ENCODE peak calls at places on chromosomes 6 and 20, in four cellular contexts. One of them, this sample, is unnamed.

GRCh38 chr20:63748356-63749270 is 9.0 kb downstream of the SLC2A4RG start:
- DNase-seq in K562: no peak
- DNase-seq in GM12878: no peak
- DNase-seq in HepG2: no peak
- DNase-seq in this sample: no peak

GRCh38 chr6:131063764-131064272 is 773 bp upstream of the EPB41L2 start:
- DNase-seq in GM12878: no peak
- DNase-seq in K562: no peak
- DNase-seq in HepG2: no peak
- DNase-seq in this sample: no peak

GRCh38 chr6:40419377-40419776 is 167.8 kb downstream of the LRFN2 start:
- DNase-seq in K562: no peak
- DNase-seq in HepG2: no peak
- DNase-seq in GM12878: no peak
- DNase-seq in this sample: no peak

GRCh38 chr6:79864001-79864400 is 83.4 kb downstream of the ELOVL4 start:
- DNase-seq in HepG2: no peak
- DNase-seq in GM12878: no peak
- DNase-seq in K562: no peak
- DNase-seq in this sample: no peak

GRCh38 chr20:43837856-43838702 is 76.6 kb upstream of the TOX2 start:
- DNase-seq in HepG2: no peak
- DNase-seq in K562: no peak
- DNase-seq in GM12878: no peak
- DNase-seq in this sample: no peak

GRCh38 chr20:33773412-33774089 is 37.6 kb upstream of the CHMP4B start:
- DNase-seq in K562: no peak
- DNase-seq in GM12878: peak; percentile 85
- DNase-seq in HepG2: no peak
- DNase-seq in this sample: no peak

GRCh38 chr20:43383026-43383795 is 74.5 kb upstream of the SRSF6 start:
- DNase-seq in HepG2: no peak
- DNase-seq in K562: no peak
- DNase-seq in GM12878: no peak
- DNase-seq in this sample: no peak

GRCh38 chr20:16260911-16261310 is 312.3 kb downstream of the KIF16B start:
- DNase-seq in HepG2: no peak
- DNase-seq in GM12878: no peak
- DNase-seq in K562: no peak
- DNase-seq in this sample: no peak

GRCh38 chr20:23298155-23298554 is 52.4 kb upstream of the NXT1 start:
- DNase-seq in GM12878: no peak
- DNase-seq in HepG2: no peak
- DNase-seq in K562: no peak
- DNase-seq in this sample: no peak

GRCh38 chr6:129498950-129499870 is 210.8 kb downstream of the ARHGAP18 start:
- DNase-seq in K562: peak; percentile 47
- DNase-seq in HepG2: peak; percentile 58
- DNase-seq in GM12878: no peak
- DNase-seq in this sample: no peak

GRCh38 chr6:146027586-146028249 is 1.1 kb upstream of the GRM1 start:
- DNase-seq in GM12878: no peak
- DNase-seq in K562: no peak
- DNase-seq in HepG2: no peak
- DNase-seq in this sample: peak; percentile 60

GRCh38 chr6:115896538-115897129 is 164.1 kb downstream of the FRK start:
- DNase-seq in HepG2: peak; percentile 14
- DNase-seq in GM12878: no peak
- DNase-seq in K562: peak; percentile 28
- DNase-seq in this sample: no peak

GRCh38 chr20:61359254-61359653 is 107.2 kb downstream of the CDH4 start:
- DNase-seq in GM12878: no peak
- DNase-seq in K562: no peak
- DNase-seq in HepG2: no peak
- DNase-seq in this sample: no peak

GRCh38 chr6:24445704-24446103 is 43.0 kb downstream of the MRS2 start:
- DNase-seq in HepG2: no peak
- DNase-seq in K562: no peak
- DNase-seq in GM12878: no peak
- DNase-seq in this sample: peak; percentile 49

GRCh38 chr6:43310137-43310536 is 1.5 kb upstream of the CRIP3 start:
- DNase-seq in HepG2: no peak
- DNase-seq in K562: no peak
- DNase-seq in GM12878: no peak
- DNase-seq in this sample: no peak

GRCh38 chr6:155026366-155027045 is 31.4 kb downstream of the TIAM2 start:
- DNase-seq in K562: no peak
- DNase-seq in HepG2: peak; percentile 41
- DNase-seq in GM12878: no peak
- DNase-seq in this sample: peak; percentile 15

GRCh38 chr20:32674362-32674789 is 635 bp upstream of the C20orf203 start:
- DNase-seq in HepG2: peak; percentile 64
- DNase-seq in K562: peak; percentile 83
- DNase-seq in GM12878: no peak
- DNase-seq in this sample: no peak

GRCh38 chr20:3691306-3691705 is 9.5 kb upstream of the ADAM33 start:
- DNase-seq in HepG2: no peak
- DNase-seq in K562: no peak
- DNase-seq in GM12878: no peak
- DNase-seq in this sample: no peak

GRCh38 chr6:137492289-137492688 is 1.9 kb downstream of the OLIG3 start:
- DNase-seq in HepG2: no peak
- DNase-seq in GM12878: no peak
- DNase-seq in K562: no peak
- DNase-seq in this sample: no peak

GRCh38 chr6:133242761-133243590 is 1.8 kb downstream of the EYA4 start:
- DNase-seq in GM12878: no peak
- DNase-seq in HepG2: no peak
- DNase-seq in K562: no peak
- DNase-seq in this sample: no peak

GRCh38 chr6:26195924-26196845 is 109.0 kb downstream of the HFE start:
- DNase-seq in GM12878: no peak
- DNase-seq in K562: no peak
- DNase-seq in HepG2: peak; percentile 39
- DNase-seq in this sample: no peak

GRCh38 chr6:23559587-23560343 is 566.2 kb upstream of the NRSN1 start:
- DNase-seq in HepG2: peak; percentile 45
- DNase-seq in K562: no peak
- DNase-seq in GM12878: no peak
- DNase-seq in this sample: no peak

GRCh38 chr6:150211700-150212615 is 69.1 kb downstream of the PPP1R14C start:
- DNase-seq in HepG2: no peak
- DNase-seq in K562: no peak
- DNase-seq in GM12878: no peak
- DNase-seq in this sample: no peak

GRCh38 chr20:35837577-35838195 is 65.9 kb downstream of the PHF20 start:
- DNase-seq in K562: no peak
- DNase-seq in GM12878: no peak
- DNase-seq in HepG2: no peak
- DNase-seq in this sample: no peak

GRCh38 chr20:39036011-39036410 is 73.9 kb downstream of the DHX35 start:
- DNase-seq in GM12878: no peak
- DNase-seq in HepG2: no peak
- DNase-seq in K562: no peak
- DNase-seq in this sample: no peak

GRCh38 chr20:17617868-17618672 is 48.2 kb downstream of the DSTN start:
- DNase-seq in GM12878: no peak
- DNase-seq in K562: no peak
- DNase-seq in HepG2: no peak
- DNase-seq in this sample: no peak

GRCh38 chr6:4864534-4864933 is 88.3 kb downstream of the CDYL start:
- DNase-seq in K562: no peak
- DNase-seq in GM12878: no peak
- DNase-seq in HepG2: no peak
- DNase-seq in this sample: no peak

GRCh38 chr20:37328149-37328945 is 17.6 kb upstream of the SRC start:
- DNase-seq in GM12878: no peak
- DNase-seq in K562: no peak
- DNase-seq in HepG2: no peak
- DNase-seq in this sample: no peak

GRCh38 chr20:37327748-37328147 is 18.2 kb upstream of the SRC start:
- DNase-seq in K562: no peak
- DNase-seq in GM12878: no peak
- DNase-seq in HepG2: no peak
- DNase-seq in this sample: no peak

GRCh38 chr20:37325206-37325605 is 20.7 kb upstream of the SRC start:
- DNase-seq in HepG2: no peak
- DNase-seq in GM12878: no peak
- DNase-seq in K562: no peak
- DNase-seq in this sample: no peak

GRCh38 chr20:37323985-37324384 is 22.0 kb upstream of the SRC start:
- DNase-seq in GM12878: no peak
- DNase-seq in HepG2: no peak
- DNase-seq in K562: no peak
- DNase-seq in this sample: no peak

GRCh38 chr20:37326666-37327065 is 19.3 kb upstream of the SRC start:
- DNase-seq in HepG2: no peak
- DNase-seq in K562: no peak
- DNase-seq in GM12878: no peak
- DNase-seq in this sample: no peak
- TF ChIP-seq POLR2AphosphoS5 in HepG2: no peak
- TF ChIP-seq POLR2AphosphoS5 in K562: no peak
- TF ChIP-seq POLR2AphosphoS5 in GM12878: no peak
- TF ChIP-seq POLR2AphosphoS5 in this sample: no peak

DNA sequence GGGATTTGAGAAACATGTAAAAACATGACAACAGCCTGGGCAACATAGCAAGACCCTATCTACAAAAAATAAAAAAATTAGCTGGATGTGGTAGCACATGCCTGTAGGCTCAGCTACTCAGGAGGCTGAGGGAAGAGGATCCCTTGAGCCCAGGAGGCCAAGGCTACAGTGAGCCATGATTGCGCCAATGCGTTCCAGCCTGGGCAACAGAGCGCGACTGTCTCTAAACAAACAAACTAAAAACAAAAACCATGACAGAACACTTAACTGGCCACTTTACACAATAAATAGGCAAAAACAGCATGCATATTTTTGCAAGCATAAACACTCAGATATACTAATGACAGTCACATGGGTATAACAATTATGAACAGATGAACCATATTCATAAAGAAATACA is 60.0 kb downstream of the SYTL3 start:
- DNase-seq in GM12878: no peak
- DNase-seq in K562: no peak
- DNase-seq in HepG2: no peak
- DNase-seq in this sample: no peak
- TF ChIP-seq BRCA1 in GM12878: no peak
- TF ChIP-seq BRCA1 in K562: no peak
- TF ChIP-seq BRCA1 in HepG2: no peak
- TF ChIP-seq BRCA1 in this sample: no peak

GRCh38 chr20:36861875-36862801 is 13.8 kb upstream of the TLDC2 start:
- DNase-seq in GM12878: no peak
- DNase-seq in HepG2: peak; percentile 87
- DNase-seq in K562: peak; percentile 81
- DNase-seq in this sample: no peak
- TF ChIP-seq POLR2AphosphoS5 in GM12878: no peak
- TF ChIP-seq POLR2AphosphoS5 in HepG2: peak; percentile 73
- TF ChIP-seq POLR2AphosphoS5 in K562: no peak
- TF ChIP-seq POLR2AphosphoS5 in this sample: no peak

GRCh38 chr20:13141541-13141940 is 79.5 kb upstream of the ISM1 start:
- DNase-seq in GM12878: no peak
- DNase-seq in HepG2: no peak
- DNase-seq in K562: no peak
- DNase-seq in this sample: no peak
- TF ChIP-seq BRCA1 in GM12878: no peak
- TF ChIP-seq BRCA1 in HepG2: no peak
- TF ChIP-seq BRCA1 in K562: no peak
- TF ChIP-seq BRCA1 in this sample: no peak

DNA sequence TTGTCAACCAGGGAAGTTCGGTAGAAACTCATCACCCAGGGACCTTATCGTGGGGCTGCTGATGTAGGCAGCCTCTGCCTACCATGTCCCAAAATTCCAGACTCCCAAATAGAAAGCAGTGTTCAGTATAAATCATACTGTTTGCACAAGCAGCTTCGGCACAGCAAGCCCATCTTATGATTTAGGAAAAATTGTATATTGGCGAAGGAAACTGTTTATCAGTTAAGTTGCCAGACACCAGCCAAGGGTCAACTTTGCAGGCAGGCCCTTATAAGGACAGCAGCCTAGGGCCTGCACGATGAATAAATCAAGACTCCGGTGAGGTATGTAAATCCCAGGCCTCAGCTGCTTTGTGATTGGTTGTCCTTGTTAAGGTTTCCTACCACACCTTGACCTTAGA is 36.8 kb downstream of the GFOD1 start:
- DNase-seq in K562: no peak
- DNase-seq in HepG2: no peak
- DNase-seq in GM12878: no peak
- DNase-seq in this sample: no peak
- TF ChIP-seq POLR2AphosphoS5 in K562: no peak
- TF ChIP-seq POLR2AphosphoS5 in HepG2: no peak
- TF ChIP-seq POLR2AphosphoS5 in GM12878: no peak
- TF ChIP-seq POLR2AphosphoS5 in this sample: no peak

GRCh38 chr6:111717621-111718020 is 111.9 kb upstream of the TRAF3IP2 start:
- DNase-seq in HepG2: no peak
- DNase-seq in K562: no peak
- DNase-seq in GM12878: no peak
- DNase-seq in this sample: no peak

GRCh38 chr6:111716325-111716724 is 110.6 kb upstream of the TRAF3IP2 start:
- DNase-seq in GM12878: no peak
- DNase-seq in HepG2: no peak
- DNase-seq in K562: no peak
- DNase-seq in this sample: no peak

GRCh38 chr6:111718990-111719389 is 113.3 kb upstream of the TRAF3IP2 start:
- DNase-seq in GM12878: no peak
- DNase-seq in K562: no peak
- DNase-seq in HepG2: no peak
- DNase-seq in this sample: no peak

GRCh38 chr6:111720931-111721496 is 115.3 kb upstream of the TRAF3IP2 start:
- DNase-seq in GM12878: no peak
- DNase-seq in K562: no peak
- DNase-seq in HepG2: no peak
- DNase-seq in this sample: no peak

GRCh38 chr6:111718326-111718725 is 112.6 kb upstream of the TRAF3IP2 start:
- DNase-seq in K562: no peak
- DNase-seq in HepG2: no peak
- DNase-seq in GM12878: no peak
- DNase-seq in this sample: no peak
- TF ChIP-seq BRCA1 in K562: no peak
- TF ChIP-seq BRCA1 in HepG2: no peak
- TF ChIP-seq BRCA1 in GM12878: no peak
- TF ChIP-seq BRCA1 in this sample: no peak

GRCh38 chr6:110561708-110562107 is 85.3 kb upstream of the SLC22A16 start:
- DNase-seq in GM12878: no peak
- DNase-seq in K562: no peak
- DNase-seq in HepG2: no peak
- DNase-seq in this sample: no peak

GRCh38 chr6:110558575-110558974 is 82.2 kb upstream of the SLC22A16 start:
- DNase-seq in HepG2: no peak
- DNase-seq in GM12878: no peak
- DNase-seq in K562: no peak
- DNase-seq in this sample: no peak

GRCh38 chr6:110560239-110561015 is 84.0 kb upstream of the SLC22A16 start:
- DNase-seq in K562: no peak
- DNase-seq in GM12878: no peak
- DNase-seq in HepG2: no peak
- DNase-seq in this sample: no peak

GRCh38 chr6:110562316-110562915 is 86.0 kb upstream of the SLC22A16 start:
- DNase-seq in K562: no peak
- DNase-seq in GM12878: no peak
- DNase-seq in HepG2: no peak
- DNase-seq in this sample: no peak

GRCh38 chr6:110561016-110561396 is 84.6 kb upstream of the SLC22A16 start:
- DNase-seq in GM12878: no peak
- DNase-seq in K562: no peak
- DNase-seq in HepG2: no peak
- DNase-seq in this sample: no peak
- TF ChIP-seq POLR2AphosphoS5 in GM12878: no peak
- TF ChIP-seq POLR2AphosphoS5 in K562: no peak
- TF ChIP-seq POLR2AphosphoS5 in HepG2: no peak
- TF ChIP-seq POLR2AphosphoS5 in this sample: no peak